ENCODE peak calls at places on chromosomes 11 and 22, in nine cellular contexts. P is cardiac muscle cell, D is left lung, M is pancreas, Q is H9, X is foreskin fibroblast, R is progenitor cell of endocrine pancreas, V is AG10803, J is fibroblast of mammary gland. W is an unnamed sample.

GRCh38 chr11:45405916-45406670 is 120.0 kb upstream of the SYT13 start:
- DNase-seq in P (peak), V (no peak), D (no peak), Q (no peak), R (no peak), X (peak), J (peak), M (no peak), W (no peak)

GRCh38 chr11:32641361-32641760 is 57.7 kb downstream of the EIF3M start:
- DNase-seq in J (no peak), D (no peak), R (no peak), M (no peak), Q (no peak), V (no peak), X (no peak), P (no peak), W (no peak)

GRCh38 chr11:9653871-9654270 is 10.0 kb upstream of the SWAP70 start:
- DNase-seq in X (no peak), V (no peak), D (no peak), M (no peak), Q (no peak), J (no peak), R (no peak), P (no peak), W (no peak)

GRCh38 chr11:35523351-35523768 is 2.1 kb downstream of the PAMR1 start:
- DNase-seq in Q (no peak), P (no peak), X (peak), V (peak), R (no peak), M (no peak), J (peak), D (no peak), W (no peak)

GRCh38 chr22:49687786-49688515 is 139.7 kb downstream of the BRD1 start:
- DNase-seq in Q (peak), D (no peak), M (no peak), R (no peak), J (no peak), P (no peak), X (no peak), V (no peak), W (no peak)

GRCh38 chr11:28939381-28939780 is 831.2 kb downstream of the METTL15 start:
- DNase-seq in X (no peak), R (no peak), M (no peak), P (no peak), D (no peak), V (peak), J (no peak), Q (no peak), W (no peak)

GRCh38 chr11:16606784-16607674 is 131.4 kb upstream of the C11orf58 start:
- DNase-seq in X (peak), P (peak), D (peak), R (no peak), V (no peak), M (peak), Q (peak), J (no peak), W (no peak)

GRCh38 chr11:100739636-100740035 is 52.5 kb downstream of the ARHGAP42 start:
- DNase-seq in V (peak), R (no peak), X (peak), D (no peak), J (peak), P (peak), M (no peak), Q (no peak), W (no peak)

GRCh38 chr11:76742912-76743311 is 40.2 kb upstream of the TSKU start:
- DNase-seq in V (peak), X (peak), Q (no peak), J (peak), P (no peak), D (no peak), M (no peak), R (no peak), W (no peak)

GRCh38 chr11:120013325-120014250 is 124.3 kb downstream of the TRIM29 start:
- DNase-seq in J (peak), X (peak), V (peak), M (peak), P (peak), Q (peak), D (no peak), R (peak), W (no peak)

GRCh38 chr22:21764038-21764804 is 28.6 kb upstream of the YPEL1 start:
- DNase-seq in X (no peak), J (no peak), M (no peak), P (no peak), R (no peak), V (no peak), D (no peak), Q (no peak), W (no peak)

GRCh38 chr22:35477911-35478582 is 62.6 kb upstream of the RASD2 start:
- DNase-seq in D (no peak), X (peak), R (no peak), Q (peak), M (no peak), P (peak), V (peak), J (peak), W (peak)

GRCh38 chr11:113664069-113664980 is 41.8 kb downstream of the TMPRSS5 start:
- DNase-seq in Q (no peak), D (no peak), P (no peak), J (peak), M (no peak), R (no peak), X (no peak), V (peak), W (no peak)

GRCh38 chr22:41380993-41381328 is 781 bp upstream of the TEF start:
- DNase-seq in X (peak), Q (no peak), P (peak), D (no peak), V (peak), J (peak), R (no peak), M (no peak), W (no peak)

GRCh38 chr11:57321996-57322880 is 2.5 kb downstream of the TNKS1BP1 start:
- DNase-seq in M (peak), J (peak), V (peak), X (peak), R (no peak), Q (peak), P (peak), D (peak), W (no peak)

GRCh38 chr22:24950272-24950902 is 2.1 kb upstream of the KIAA1671 start:
- DNase-seq in P (peak), R (no peak), M (no peak), V (peak), J (peak), Q (peak), D (no peak), X (no peak), W (no peak)

GRCh38 chr11:128738942-128739341 is 45.1 kb downstream of the FLI1 start:
- DNase-seq in Q (no peak), J (no peak), V (no peak), P (no peak), R (no peak), M (no peak), D (no peak), X (no peak), W (no peak)

GRCh38 chr11:79025622-79026021 is 415.2 kb downstream of the TENM4 start:
- DNase-seq in D (no peak), V (no peak), P (peak), Q (no peak), X (no peak), R (no peak), M (no peak), J (no peak), W (no peak)

GRCh38 chr11:25970726-25971508 is 361.0 kb upstream of the ANO3 start:
- DNase-seq in V (no peak), D (no peak), R (no peak), Q (no peak), X (no peak), J (no peak), P (no peak), M (no peak), W (no peak)

GRCh38 chr11:129840236-129840635 is 24.6 kb downstream of the TMEM45B start:
- DNase-seq in D (no peak), Q (no peak), X (no peak), M (no peak), V (no peak), J (no peak), P (no peak), R (no peak), W (no peak)

GRCh38 chr11:71582309-71582895 is at the start of gene KRTAP5-11:
- DNase-seq in D (peak), P (no peak), X (no peak), J (no peak), V (no peak), R (no peak), Q (no peak), M (no peak), W (no peak)

GRCh38 chr11:119065369-119065768 is 2.2 kb upstream of the VPS11 start:
- DNase-seq in J (peak), M (no peak), Q (peak), V (peak), X (peak), P (peak), R (no peak), D (no peak), W (no peak)

GRCh38 chr11:78379039-78379670 is 38.5 kb downstream of the GAB2 start:
- DNase-seq in Q (no peak), J (peak), R (no peak), D (no peak), P (peak), X (no peak), M (no peak), V (peak), W (no peak)

GRCh38 chr22:37197451-37198289 is 9.6 kb upstream of the C1QTNF6 start:
- DNase-seq in M (peak), V (peak), P (peak), R (no peak), D (peak), X (peak), Q (no peak), J (peak), W (peak)

GRCh38 chr22:37195921-37196320 is 7.9 kb upstream of the C1QTNF6 start:
- DNase-seq in R (no peak), M (peak), J (peak), Q (no peak), V (peak), X (no peak), D (peak), P (peak), W (peak)

GRCh38 chr22:37198290-37199102 is 10.4 kb upstream of the C1QTNF6 start:
- DNase-seq in Q (peak), J (peak), R (peak), V (peak), M (peak), X (peak), P (peak), D (peak), W (peak)

GRCh38 chr22:37194750-37195149 is 6.7 kb upstream of the C1QTNF6 start:
- DNase-seq in D (no peak), J (no peak), M (no peak), X (no peak), P (no peak), V (no peak), Q (no peak), R (no peak), W (no peak)

GRCh38 chr22:37196539-37197450 is 8.7 kb upstream of the C1QTNF6 start:
- DNase-seq in P (peak), Q (no peak), D (peak), X (peak), M (peak), V (peak), R (no peak), J (peak), W (peak)
- TF ChIP-seq CTCF in P (no peak), Q (peak), D (no peak), X (peak), M (no peak), V (peak), R (no peak), J (no peak), W (no peak)

DNA sequence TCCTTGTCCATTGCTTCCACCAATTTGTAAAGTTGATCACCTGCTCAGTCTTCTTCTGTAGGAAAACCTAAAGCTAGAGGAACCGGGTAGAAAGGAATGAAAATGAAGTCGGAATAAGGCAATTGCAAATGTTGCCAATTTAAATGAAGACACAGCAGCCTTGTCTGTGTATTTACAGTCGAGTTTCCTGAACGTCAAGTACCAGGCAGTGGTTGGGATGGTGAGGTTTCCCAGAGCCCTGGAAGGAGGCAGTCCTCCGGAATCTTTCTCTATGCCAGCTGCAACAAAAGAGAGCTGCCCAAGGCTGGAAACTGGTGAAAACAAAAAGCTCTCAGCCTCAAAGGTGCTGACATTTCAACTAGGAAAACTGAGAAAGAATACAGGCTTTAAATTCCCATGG is 17.7 kb downstream of the MAJIN start:
- DNase-seq in V (no peak), Q (no peak), P (no peak), D (no peak), M (no peak), J (no peak), R (no peak), X (no peak), W (no peak)
- TF ChIP-seq CTCF in V (no peak), Q (no peak), P (no peak), D (no peak), M (no peak), J (no peak), R (no peak), X (no peak), W (no peak)

DNA sequence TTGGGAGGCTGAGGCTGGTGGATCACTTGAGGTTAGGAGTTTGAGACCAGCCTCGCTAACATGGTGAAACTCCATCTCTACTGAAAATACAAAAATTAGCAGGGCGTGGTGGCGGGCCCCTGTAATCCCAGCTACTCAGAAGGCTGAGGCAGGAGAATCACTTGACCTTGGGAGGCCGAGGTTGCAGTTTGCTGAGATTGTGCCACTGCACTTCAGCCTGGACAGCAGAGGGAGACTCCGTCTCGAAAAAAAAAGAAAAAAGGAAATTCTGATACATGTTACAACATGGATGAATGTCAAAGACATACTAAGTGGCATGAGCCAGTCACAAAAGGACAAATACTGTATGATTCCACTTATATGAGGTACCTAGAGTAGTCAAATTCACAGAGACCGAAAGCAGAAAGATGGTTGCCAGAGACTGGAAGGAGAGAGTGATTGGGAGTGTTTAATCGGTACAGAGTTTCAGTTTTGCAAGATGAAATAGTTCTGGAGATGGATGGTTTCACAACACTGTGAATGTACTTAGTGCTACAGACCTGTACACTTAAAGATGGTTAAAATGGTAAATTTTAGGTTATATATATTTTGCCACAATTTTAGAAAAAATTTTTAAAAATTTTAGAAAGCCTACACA is 92.3 kb downstream of the BLID start:
- DNase-seq in V (peak), M (no peak), R (no peak), X (peak), J (peak), P (peak), D (no peak), Q (no peak), W (no peak)
- TF ChIP-seq CTCF in V (peak), M (no peak), R (no peak), X (peak), J (peak), P (no peak), D (no peak), Q (no peak), W (no peak)

GRCh38 chr11:70503878-70504240 is 105.5 kb downstream of the CTTN start:
- DNase-seq in R (no peak), J (no peak), Q (peak), P (no peak), V (no peak), D (peak), M (no peak), X (no peak), W (no peak)
- TF ChIP-seq CTCF in R (peak), J (no peak), Q (peak), P (no peak), V (no peak), D (no peak), M (no peak), X (no peak), W (no peak)

DNA sequence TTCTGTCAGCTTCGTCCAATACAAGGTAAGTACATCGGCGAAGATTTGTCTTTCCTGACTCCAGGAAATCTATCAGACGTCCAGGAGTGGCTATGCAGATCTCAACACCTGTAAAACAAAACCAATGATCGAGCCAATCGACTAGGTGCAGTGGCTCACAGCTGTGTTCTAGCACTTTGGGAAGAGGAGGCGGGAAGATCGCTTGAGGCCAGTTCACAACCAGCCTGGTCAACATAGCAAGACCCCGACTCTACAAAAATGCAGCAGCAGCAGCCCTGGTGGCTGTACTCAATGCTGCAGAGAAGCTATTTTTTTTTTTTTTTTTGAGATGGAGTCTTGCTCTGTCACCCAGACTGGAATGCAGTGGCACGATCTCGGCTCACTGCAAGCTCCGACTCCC is 11.2 kb downstream of the DDX17 start:
- DNase-seq in J (no peak), D (no peak), Q (no peak), M (no peak), V (no peak), R (no peak), X (no peak), P (no peak), W (no peak)
- TF ChIP-seq CTCF in J (no peak), D (no peak), Q (peak), M (no peak), V (peak), R (no peak), X (no peak), P (no peak), W (no peak)